ENCODE peak calls at places on chromosomes 7 and 10, in five cellular contexts. A, H, B, K and W are unnamed samples.
A peak's percentile ranks its signal among the peaks of the same experiment; 100 is the strongest.

GRCh38 chr7:128788446-128789412 is 3.0 kb upstream of the CCDC136 start:
- DNase-seq in A (no peak), B (no peak), H (no peak), K (no peak), W (no peak)

GRCh38 chr7:17369686-17370426 is 71.4 kb downstream of the AHR start:
- DNase-seq in B (peak; percentile 89), H (no peak), K (no peak), A (no peak), W (peak; percentile 15)

GRCh38 chr10:32033171-32033570 is 23.1 kb downstream of the KIF5B start:
- DNase-seq in B (no peak), A (no peak), H (no peak), K (no peak), W (no peak)

GRCh38 chr10:22831586-22831985 is 96.3 kb upstream of the ARMC3 start:
- DNase-seq in K (no peak), A (no peak), H (no peak), B (no peak), W (peak; percentile 40)

GRCh38 chr10:72087392-72087968 is 871 bp downstream of the SPOCK2 start:
- DNase-seq in K (peak; percentile 63), B (no peak), H (no peak), A (peak; percentile 70), W (no peak)

GRCh38 chr7:131007439-131008330 is 273.7 kb upstream of the KLF14 start:
- DNase-seq in H (peak; percentile 45), A (no peak), B (peak; percentile 89), K (peak; percentile 73), W (peak; percentile 47)

GRCh38 chr7:2148814-2149213 is 83.9 kb downstream of the MAD1L1 start:
- DNase-seq in K (no peak), B (no peak), A (no peak), H (no peak), W (no peak)

GRCh38 chr10:7563368-7563767 is 103.4 kb downstream of the ITIH5 start:
- DNase-seq in K (no peak), H (no peak), A (no peak), B (no peak), W (no peak)

GRCh38 chr7:66804001-66804400 is 63.5 kb downstream of the RABGEF1 start:
- DNase-seq in B (no peak), H (no peak), K (no peak), A (no peak), W (no peak)

GRCh38 chr7:47317537-47317936 is 264.4 kb downstream of the TNS3 start:
- DNase-seq in B (no peak), H (no peak), A (no peak), K (no peak), W (no peak)

GRCh38 chr7:5345171-5345570 is 62.4 kb downstream of the SLC29A4 start:
- DNase-seq in H (no peak), K (no peak), A (no peak), B (no peak), W (no peak)

GRCh38 chr7:129053938-129054437 is 923 bp downstream of the TNPO3 start:
- DNase-seq in K (no peak), B (peak; percentile 29), A (no peak), H (no peak), W (no peak)

GRCh38 chr10:73837072-73837471 is 25.7 kb upstream of the NDST2 start:
- DNase-seq in K (no peak), B (peak; percentile 46), H (no peak), A (no peak), W (peak; percentile 43)

GRCh38 chr10:5585517-5586222 is 60.9 kb downstream of the CALML3 start:
- DNase-seq in A (no peak), H (peak; percentile 53), B (peak; percentile 45), K (no peak), W (no peak)

GRCh38 chr7:55420535-55420934 is 55.4 kb downstream of the LANCL2 start:
- DNase-seq in A (no peak), K (no peak), B (peak; percentile 76), H (peak; percentile 92), W (no peak)

GRCh38 chr7:91291302-91291701 is 27.1 kb downstream of the FZD1 start:
- DNase-seq in H (no peak), A (no peak), K (no peak), B (no peak), W (no peak)